ENCODE peak calls at places on chromosomes 11 and 22, in four cellular contexts. C, M, H and Y are unnamed samples.

GRCh38 chr11:68146010-68146540 is 24.9 kb upstream of the CHKA start:
- DNase-seq in C (peak; percentile 91), H (no peak), M (no peak), Y (no peak)

GRCh38 chr22:37411655-37412054 is 15.6 kb downstream of the ELFN2 start:
- DNase-seq in C (no peak), H (no peak), M (no peak), Y (no peak)

GRCh38 chr11:72685560-72686480 is 11.6 kb upstream of the PDE2A start:
- DNase-seq in C (no peak), M (no peak), H (no peak), Y (no peak)

GRCh38 chr11:13776134-13776815 is 107.8 kb downstream of the FAR1 start:
- DNase-seq in M (no peak), C (no peak), H (no peak), Y (no peak)

GRCh38 chr11:36403661-36404060 is 106.4 kb downstream of the TRAF6 start:
- DNase-seq in M (no peak), H (no peak), C (no peak), Y (no peak)

GRCh38 chr11:106032861-106033260 is 10.8 kb upstream of the MSANTD4 start:
- DNase-seq in C (no peak), H (no peak), M (no peak), Y (no peak)

GRCh38 chr11:116432301-116432700 is 340.5 kb downstream of the BUD13 start:
- DNase-seq in C (no peak), M (no peak), H (no peak), Y (no peak)

GRCh38 chr22:32338757-32339156 is 18.9 kb upstream of the RFPL3 start:
- DNase-seq in M (no peak), C (no peak), H (no peak), Y (no peak)

GRCh38 chr11:128039140-128040021 is 548.0 kb downstream of the ETS1 start:
- DNase-seq in C (peak; percentile 91), M (no peak), H (no peak), Y (no peak)

GRCh38 chr11:35357893-35358292 is 61.5 kb downstream of the SLC1A2 start:
- DNase-seq in H (no peak), M (no peak), C (no peak), Y (no peak)

GRCh38 chr22:33923033-33923432 is 2.8 kb upstream of the LARGE1 start:
- DNase-seq in M (no peak), H (no peak), C (no peak), Y (no peak)

GRCh38 chr22:22226448-22227187 is 18.0 kb upstream of the VPREB1 start:
- DNase-seq in M (no peak), H (no peak), C (no peak), Y (no peak)

GRCh38 chr11:363948-364761 is 5.1 kb upstream of the B4GALNT4 start:
- DNase-seq in M (peak; percentile 60), C (peak; percentile 91), H (peak; percentile 51), Y (peak; percentile 71)

GRCh38 chr11:112364962-112365481 is 104.4 kb upstream of the PLET1 start:
- DNase-seq in H (no peak), C (no peak), M (no peak), Y (no peak)
- TF ChIP-seq POLR2AphosphoS5 in H (no peak), C (no peak), M (no peak), Y (no peak)

DNA sequence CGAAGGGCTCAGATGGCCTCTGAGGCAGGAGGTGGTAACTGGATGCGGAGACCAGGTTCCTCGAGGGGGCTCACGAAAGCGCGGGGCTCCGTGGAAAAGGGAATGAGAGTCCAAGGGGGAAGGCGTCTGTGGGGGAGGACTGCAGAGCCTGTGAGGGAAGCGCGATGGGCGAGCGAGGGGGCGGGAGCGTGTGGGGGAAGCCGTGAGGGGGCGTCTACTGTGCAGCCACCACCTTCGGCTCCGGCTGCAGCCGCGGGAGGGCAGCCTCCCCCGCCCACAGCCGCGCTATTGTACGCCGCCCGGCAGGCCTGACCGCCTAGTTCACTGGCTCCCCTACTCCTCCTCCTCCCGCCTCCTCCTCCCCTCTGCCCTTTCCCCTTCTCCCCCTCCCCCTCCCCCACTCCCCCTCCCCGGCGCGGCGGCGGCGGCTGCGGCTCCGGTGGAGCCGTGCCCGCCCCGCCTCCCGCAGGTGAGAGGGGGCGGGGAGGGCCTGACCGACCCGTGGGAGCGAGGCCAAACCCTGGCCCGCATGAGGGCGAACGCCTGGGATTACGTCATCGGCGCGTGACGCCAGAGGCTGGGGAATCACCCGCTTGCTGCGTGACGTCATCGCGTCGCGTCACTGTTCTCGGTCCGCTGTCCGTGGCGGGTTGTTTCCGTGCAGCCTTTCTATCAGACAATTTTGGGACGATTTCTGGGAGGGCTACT is at the start of gene PAK1:
- DNase-seq in M (peak; percentile 73), H (peak; percentile 75), C (peak; percentile 94), Y (peak; percentile 72)
- TF ChIP-seq POLR2AphosphoS5 in M (peak; percentile 18), H (no peak), C (peak; percentile 73), Y (peak; percentile 22)

GRCh38 chr11:129382583-129382982 is 6.9 kb downstream of the BARX2 start:
- DNase-seq in C (no peak), H (no peak), M (no peak), Y (no peak)
- TF ChIP-seq POLR2AphosphoS5 in C (no peak), H (no peak), M (no peak), Y (no peak)

DNA sequence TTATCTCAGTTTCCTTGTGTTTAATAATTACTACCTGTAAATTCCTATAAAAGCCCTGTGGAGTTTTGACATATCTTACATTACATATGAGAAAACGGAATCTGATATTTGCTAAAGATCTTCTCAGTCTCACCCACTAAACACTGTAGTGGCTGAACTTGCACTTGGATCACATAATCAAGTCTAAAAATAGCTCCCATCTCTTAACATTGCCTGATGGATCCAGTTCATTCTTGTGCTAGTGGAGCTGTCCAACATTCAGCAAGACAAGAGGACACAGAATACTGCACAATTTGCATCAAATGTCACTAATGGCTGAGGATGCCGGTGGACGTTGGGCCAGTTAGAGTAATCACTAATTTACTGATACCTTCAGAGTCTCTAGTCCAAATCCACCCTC is 569.9 kb upstream of the ANO5 start:
- DNase-seq in C (no peak), H (no peak), M (no peak), Y (no peak)
- TF ChIP-seq POLR2AphosphoS5 in C (no peak), H (no peak), M (no peak), Y (no peak)